ENCODE peak calls at places on chromosomes 13 and 19, in ten cellular contexts. I is T-helper 17 cell; K is left ventricle myocardium inferior; Z is A673; D is RWPE2; M is transverse colon; F is ureter; C is MCF 10A; J is iris pigment epithelial cell; R is stimulated activated CD8-positive, alpha-beta memory T cell treated with anti-CD3 and anti-CD28 coated beads, Interleukin-7, amount 100 ng/mL, for 1 hour. Q is an unnamed sample.

GRCh38 chr19:12769689-12770088 is 5.7 kb downstream of the HOOK2 start:
- DNase-seq in I (peak), Z (no peak), R (no peak), M (peak), J (no peak), C (no peak), D (no peak), K (no peak), F (no peak), Q (no peak)

GRCh38 chr13:95644611-95645052 is at the start of gene DZIP1:
- DNase-seq in D (peak), R (no peak), C (peak), F (peak), J (peak), K (peak), M (peak), Z (peak), I (no peak), Q (peak)

GRCh38 chr19:2782357-2782935 is 627 bp downstream of the SGTA start:
- DNase-seq in Z (no peak), K (no peak), F (no peak), J (peak), M (peak), R (no peak), I (no peak), C (peak), D (no peak), Q (no peak)

GRCh38 chr13:84645196-84646071 is 763.2 kb upstream of the SLITRK1 start:
- DNase-seq in I (no peak), M (no peak), Z (peak), K (no peak), R (no peak), D (no peak), C (peak), J (peak), F (no peak), Q (no peak)

GRCh38 chr13:41558781-41559560 is 101.6 kb downstream of the RGCC start:
- DNase-seq in Z (no peak), M (no peak), J (no peak), F (no peak), D (no peak), C (no peak), I (no peak), K (no peak), R (no peak), Q (no peak)

GRCh38 chr13:102440259-102440936 is 38.5 kb upstream of the FGF14 start:
- DNase-seq in F (peak), I (no peak), J (no peak), C (peak), D (peak), R (no peak), K (no peak), Z (no peak), M (peak), Q (no peak)

GRCh38 chr13:93029536-93029935 is 197.1 kb upstream of the GPC6 start:
- DNase-seq in M (no peak), I (no peak), F (no peak), K (no peak), C (peak), Z (no peak), D (no peak), R (no peak), J (no peak), Q (no peak)

GRCh38 chr19:29682236-29682895 is 17.1 kb downstream of the PLEKHF1 start:
- DNase-seq in F (no peak), C (no peak), K (no peak), M (no peak), J (no peak), R (no peak), D (no peak), I (no peak), Z (no peak), Q (no peak)

GRCh38 chr19:50258918-50259372 is 55.5 kb downstream of the MYH14 start:
- DNase-seq in F (no peak), D (no peak), K (no peak), R (no peak), Z (peak), M (peak), J (no peak), C (no peak), I (no peak), Q (no peak)

GRCh38 chr13:80040219-80040976 is 300.5 kb downstream of the SPRY2 start:
- DNase-seq in Z (peak), R (no peak), K (no peak), C (peak), J (peak), F (no peak), M (no peak), I (no peak), D (no peak), Q (no peak)

GRCh38 chr19:10471909-10472308 is 31.2 kb downstream of the KEAP1 start:
- DNase-seq in D (no peak), Z (peak), I (no peak), J (peak), K (no peak), R (no peak), M (no peak), F (no peak), C (peak), Q (no peak)

Q was measured in breast epithelium.